ENCODE peak calls at places on chromosomes 3 and 15, in nine cellular contexts. One of them, this sample, is unnamed.

GRCh38 chr3:30948436-30948835 is 54.0 kb upstream of the GADL1 start:
- DNase-seq in pancreas: no peak
- DNase-seq in left lung: no peak
- DNase-seq in mesenchymal stem cell: no peak
- DNase-seq in IMR-90: no peak
- DNase-seq in CD8-positive, alpha-beta memory T cell: no peak
- DNase-seq in Peyer's patch: no peak
- DNase-seq in aorta: no peak
- DNase-seq in GM23338: no peak
- DNase-seq in this sample: no peak

GRCh38 chr3:11642455-11643162 is 1.1 kb downstream of the VGLL4 start:
- DNase-seq in IMR-90: peak; percentile 81
- DNase-seq in CD8-positive, alpha-beta memory T cell: peak; percentile 51
- DNase-seq in pancreas: peak; percentile 56
- DNase-seq in mesenchymal stem cell: peak; percentile 88
- DNase-seq in Peyer's patch: peak; percentile 84
- DNase-seq in left lung: peak; percentile 77
- DNase-seq in GM23338: peak; percentile 68
- DNase-seq in aorta: peak; percentile 90
- DNase-seq in this sample: peak; percentile 64

GRCh38 chr15:101676965-101677364 is 24.8 kb upstream of the TM2D3 start:
- DNase-seq in pancreas: no peak
- DNase-seq in CD8-positive, alpha-beta memory T cell: no peak
- DNase-seq in IMR-90: peak; percentile 51
- DNase-seq in aorta: no peak
- DNase-seq in GM23338: no peak
- DNase-seq in Peyer's patch: no peak
- DNase-seq in mesenchymal stem cell: peak; percentile 73
- DNase-seq in left lung: no peak
- DNase-seq in this sample: no peak

GRCh38 chr15:88695595-88696186 is 56.9 kb downstream of the ISG20 start:
- DNase-seq in left lung: no peak
- DNase-seq in Peyer's patch: no peak
- DNase-seq in GM23338: no peak
- DNase-seq in mesenchymal stem cell: no peak
- DNase-seq in pancreas: no peak
- DNase-seq in CD8-positive, alpha-beta memory T cell: no peak
- DNase-seq in IMR-90: no peak
- DNase-seq in aorta: no peak
- DNase-seq in this sample: no peak

GRCh38 chr3:29215948-29216347 is 64.9 kb upstream of the RBMS3 start:
- DNase-seq in mesenchymal stem cell: no peak
- DNase-seq in IMR-90: peak; percentile 53
- DNase-seq in pancreas: no peak
- DNase-seq in aorta: no peak
- DNase-seq in CD8-positive, alpha-beta memory T cell: no peak
- DNase-seq in left lung: no peak
- DNase-seq in GM23338: no peak
- DNase-seq in Peyer's patch: no peak
- DNase-seq in this sample: no peak

GRCh38 chr3:23648326-23648964 is 157.3 kb upstream of the UBE2E1 start:
- DNase-seq in mesenchymal stem cell: peak; percentile 57
- DNase-seq in aorta: no peak
- DNase-seq in pancreas: no peak
- DNase-seq in GM23338: peak; percentile 14
- DNase-seq in left lung: no peak
- DNase-seq in Peyer's patch: no peak
- DNase-seq in IMR-90: peak; percentile 58
- DNase-seq in CD8-positive, alpha-beta memory T cell: no peak
- DNase-seq in this sample: no peak

GRCh38 chr3:121786485-121786884 is 36.9 kb upstream of the GOLGB1 start:
- DNase-seq in GM23338: no peak
- DNase-seq in pancreas: no peak
- DNase-seq in CD8-positive, alpha-beta memory T cell: no peak
- DNase-seq in aorta: no peak
- DNase-seq in left lung: no peak
- DNase-seq in Peyer's patch: no peak
- DNase-seq in IMR-90: peak; percentile 73
- DNase-seq in mesenchymal stem cell: no peak
- DNase-seq in this sample: no peak

GRCh38 chr15:71779073-71779797 is 31.1 kb upstream of the NR2E3 start:
- DNase-seq in GM23338: no peak
- DNase-seq in pancreas: no peak
- DNase-seq in CD8-positive, alpha-beta memory T cell: no peak
- DNase-seq in IMR-90: no peak
- DNase-seq in aorta: no peak
- DNase-seq in Peyer's patch: no peak
- DNase-seq in mesenchymal stem cell: no peak
- DNase-seq in left lung: no peak
- DNase-seq in this sample: no peak

GRCh38 chr3:129356756-129357425 is 71.5 kb downstream of the EFCAB12 start:
- DNase-seq in aorta: no peak
- DNase-seq in CD8-positive, alpha-beta memory T cell: no peak
- DNase-seq in pancreas: no peak
- DNase-seq in left lung: no peak
- DNase-seq in GM23338: no peak
- DNase-seq in mesenchymal stem cell: no peak
- DNase-seq in Peyer's patch: no peak
- DNase-seq in IMR-90: no peak
- DNase-seq in this sample: no peak

GRCh38 chr15:29121907-29122306 is 147.7 kb downstream of the NSMCE3 start:
- DNase-seq in aorta: no peak
- DNase-seq in CD8-positive, alpha-beta memory T cell: no peak
- DNase-seq in left lung: no peak
- DNase-seq in IMR-90: no peak
- DNase-seq in Peyer's patch: no peak
- DNase-seq in pancreas: no peak
- DNase-seq in GM23338: no peak
- DNase-seq in mesenchymal stem cell: no peak
- DNase-seq in this sample: no peak

GRCh38 chr3:36729204-36730056 is 34.9 kb downstream of the DCLK3 start:
- DNase-seq in aorta: no peak
- DNase-seq in GM23338: peak; percentile 59
- DNase-seq in Peyer's patch: no peak
- DNase-seq in pancreas: no peak
- DNase-seq in IMR-90: peak; percentile 69
- DNase-seq in CD8-positive, alpha-beta memory T cell: no peak
- DNase-seq in mesenchymal stem cell: peak; percentile 70
- DNase-seq in left lung: no peak
- DNase-seq in this sample: peak; percentile 52

DNA sequence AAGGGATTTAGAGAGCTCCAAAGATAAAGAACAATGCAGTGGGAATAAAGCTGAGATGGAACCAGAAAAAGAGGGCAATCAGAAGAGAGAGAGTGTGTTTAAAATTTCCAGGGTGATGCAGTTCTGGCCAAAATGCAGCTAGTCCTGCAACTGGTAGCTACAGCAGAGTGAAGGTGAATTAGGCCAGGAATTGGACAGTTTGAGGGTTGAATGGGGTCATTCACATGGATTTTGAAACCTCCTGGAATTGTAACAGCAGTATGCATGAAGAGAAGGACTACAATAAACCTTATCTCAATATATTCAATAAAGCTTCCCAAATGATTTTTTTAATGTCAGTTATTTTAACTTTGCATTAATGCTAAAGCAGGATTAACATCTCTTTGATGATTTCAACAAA is 85.2 kb downstream of the CBLB start:
- DNase-seq in pancreas: no peak
- DNase-seq in CD8-positive, alpha-beta memory T cell: no peak
- DNase-seq in aorta: no peak
- DNase-seq in left lung: no peak
- DNase-seq in IMR-90: no peak
- DNase-seq in GM23338: no peak
- DNase-seq in Peyer's patch: no peak
- DNase-seq in mesenchymal stem cell: no peak
- DNase-seq in this sample: no peak
- H3K27ac ChIP-seq in pancreas: no peak overlapping the region
- H3K27ac ChIP-seq in CD8-positive, alpha-beta memory T cell: no peak overlapping the region
- H3K27ac ChIP-seq in aorta: no peak overlapping the region
- H3K27ac ChIP-seq in left lung: no peak overlapping the region
- H3K27ac ChIP-seq in IMR-90: no peak overlapping the region
- H3K27ac ChIP-seq in GM23338: no peak overlapping the region
- H3K27ac ChIP-seq in Peyer's patch: no peak overlapping the region
- H3K27ac ChIP-seq in mesenchymal stem cell: no peak overlapping the region
- H3K27ac ChIP-seq in this sample: no peak overlapping the region

GRCh38 chr15:85616549-85616948 is 178.2 kb downstream of the KLHL25 start:
- DNase-seq in aorta: no peak
- DNase-seq in CD8-positive, alpha-beta memory T cell: no peak
- DNase-seq in Peyer's patch: no peak
- DNase-seq in IMR-90: no peak
- DNase-seq in GM23338: no peak
- DNase-seq in left lung: no peak
- DNase-seq in pancreas: no peak
- DNase-seq in mesenchymal stem cell: no peak
- DNase-seq in this sample: no peak
- H3K4me3 ChIP-seq in aorta: no peak overlapping the region
- H3K4me3 ChIP-seq in CD8-positive, alpha-beta memory T cell: no peak overlapping the region
- H3K4me3 ChIP-seq in Peyer's patch: no peak overlapping the region
- H3K4me3 ChIP-seq in IMR-90: no peak overlapping the region
- H3K4me3 ChIP-seq in GM23338: peak overlapping the region; percentile 25
- H3K4me3 ChIP-seq in left lung: no peak overlapping the region
- H3K4me3 ChIP-seq in pancreas: no peak overlapping the region
- H3K4me3 ChIP-seq in mesenchymal stem cell: peak overlapping the region; percentile 60
- H3K4me3 ChIP-seq in this sample: no peak overlapping the region

GRCh38 chr15:82641129-82641798 is 5.9 kb downstream of the CPEB1 start:
- DNase-seq in aorta: no peak
- DNase-seq in GM23338: no peak
- DNase-seq in CD8-positive, alpha-beta memory T cell: no peak
- DNase-seq in left lung: no peak
- DNase-seq in pancreas: peak; percentile 16
- DNase-seq in mesenchymal stem cell: no peak
- DNase-seq in IMR-90: no peak
- DNase-seq in Peyer's patch: no peak
- DNase-seq in this sample: no peak
- H3K27me3 ChIP-seq in aorta: no peaks in the 10 kb centered on the region
- H3K27me3 ChIP-seq in GM23338: peaks cover 22% of the 10 kb centered on the region
- H3K27me3 ChIP-seq in CD8-positive, alpha-beta memory T cell: peaks cover 5% of the 10 kb centered on the region
- H3K27me3 ChIP-seq in left lung: peaks cover 91% of the 10 kb centered on the region
- H3K27me3 ChIP-seq in pancreas: no peaks in the 10 kb centered on the region
- H3K27me3 ChIP-seq in mesenchymal stem cell: peaks cover 67% of the 10 kb centered on the region
- H3K27me3 ChIP-seq in IMR-90: peaks cover 30% of the 10 kb centered on the region
- H3K27me3 ChIP-seq in Peyer's patch: no peaks in the 10 kb centered on the region
- H3K27me3 ChIP-seq in this sample: peaks cover 43% of the 10 kb centered on the region

GRCh38 chr3:161161603-161162002 is 56.5 kb upstream of the B3GALNT1 start:
- DNase-seq in left lung: no peak
- DNase-seq in aorta: no peak
- DNase-seq in IMR-90: no peak
- DNase-seq in CD8-positive, alpha-beta memory T cell: no peak
- DNase-seq in mesenchymal stem cell: no peak
- DNase-seq in Peyer's patch: no peak
- DNase-seq in GM23338: no peak
- DNase-seq in pancreas: no peak
- DNase-seq in this sample: no peak

GRCh38 chr3:161166051-161166450 is 55.1 kb upstream of the NMD3 start:
- DNase-seq in aorta: no peak
- DNase-seq in Peyer's patch: no peak
- DNase-seq in IMR-90: no peak
- DNase-seq in GM23338: no peak
- DNase-seq in left lung: no peak
- DNase-seq in mesenchymal stem cell: no peak
- DNase-seq in CD8-positive, alpha-beta memory T cell: no peak
- DNase-seq in pancreas: no peak
- DNase-seq in this sample: no peak

GRCh38 chr3:161163297-161163696 is 57.8 kb upstream of the NMD3 start:
- DNase-seq in aorta: no peak
- DNase-seq in left lung: no peak
- DNase-seq in Peyer's patch: no peak
- DNase-seq in GM23338: peak; percentile 32
- DNase-seq in CD8-positive, alpha-beta memory T cell: no peak
- DNase-seq in IMR-90: peak; percentile 89
- DNase-seq in mesenchymal stem cell: peak; percentile 94
- DNase-seq in pancreas: no peak
- DNase-seq in this sample: no peak
- H3K27ac ChIP-seq in aorta: no peak overlapping the region
- H3K27ac ChIP-seq in left lung: no peak overlapping the region
- H3K27ac ChIP-seq in Peyer's patch: no peak overlapping the region
- H3K27ac ChIP-seq in GM23338: no peak overlapping the region
- H3K27ac ChIP-seq in CD8-positive, alpha-beta memory T cell: no peak overlapping the region
- H3K27ac ChIP-seq in IMR-90: no peak overlapping the region
- H3K27ac ChIP-seq in mesenchymal stem cell: no peak overlapping the region
- H3K27ac ChIP-seq in pancreas: no peak overlapping the region
- H3K27ac ChIP-seq in this sample: no peak overlapping the region

DNA sequence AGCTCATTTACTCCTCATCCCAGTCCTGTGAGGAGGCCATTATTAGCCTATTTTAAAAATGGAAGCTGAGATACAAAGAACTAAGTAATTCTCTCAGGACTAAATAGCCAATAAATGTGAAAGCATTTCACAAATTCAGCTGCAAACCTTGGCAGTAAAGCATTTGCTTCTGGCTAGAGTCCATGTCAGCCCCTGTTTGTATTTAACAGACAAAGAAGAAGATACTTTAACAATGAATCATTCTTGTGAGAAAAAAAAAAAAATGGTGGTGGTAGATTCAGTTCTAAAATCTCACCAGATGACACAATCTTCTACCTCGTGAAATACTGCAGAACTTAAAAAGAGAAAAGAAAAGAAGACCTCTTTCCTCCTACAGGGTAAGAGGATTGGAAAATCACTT is 84.9 kb upstream of the CNTN6 start:
- DNase-seq in CD8-positive, alpha-beta memory T cell: no peak
- DNase-seq in IMR-90: no peak
- DNase-seq in left lung: no peak
- DNase-seq in aorta: no peak
- DNase-seq in mesenchymal stem cell: peak; percentile 11
- DNase-seq in Peyer's patch: no peak
- DNase-seq in pancreas: no peak
- DNase-seq in GM23338: no peak
- DNase-seq in this sample: no peak
- H3K4me3 ChIP-seq in CD8-positive, alpha-beta memory T cell: no peak overlapping the region
- H3K4me3 ChIP-seq in IMR-90: no peak overlapping the region
- H3K4me3 ChIP-seq in left lung: no peak overlapping the region
- H3K4me3 ChIP-seq in aorta: no peak overlapping the region
- H3K4me3 ChIP-seq in mesenchymal stem cell: no peak overlapping the region
- H3K4me3 ChIP-seq in Peyer's patch: no peak overlapping the region
- H3K4me3 ChIP-seq in pancreas: no peak overlapping the region
- H3K4me3 ChIP-seq in GM23338: no peak overlapping the region
- H3K4me3 ChIP-seq in this sample: no peak overlapping the region

This sample was measured in CD4-positive, CD25-positive, alpha-beta regulatory T cell.